ENCODE peak calls at places on chromosomes 6 and 20, in eight cellular contexts. I is nephron progenitor cell, O is NCI-H1417, V is left ventricle myocardium inferior, R is mammary epithelial cell, K is BJ, S is islet precursor cell, X is ascending aorta. D is an unnamed sample.

GRCh38 chr20:48186447-48186846 is 401.2 kb upstream of the SULF2 start:
- DNase-seq in I (no peak), O (no peak), V (no peak), R (peak), K (no peak), S (peak), X (no peak), D (no peak)

GRCh38 chr6:163789199-163789810 is 374.8 kb downstream of the QKI start:
- DNase-seq in I (no peak), O (no peak), V (no peak), R (no peak), K (no peak), S (no peak), X (no peak), D (no peak)

GRCh38 chr20:46583411-46584214 is 33.2 kb upstream of the OCSTAMP start:
- DNase-seq in I (no peak), O (no peak), V (no peak), R (no peak), K (no peak), S (no peak), X (no peak), D (no peak)

GRCh38 chr6:26196846-26197683 is 109.8 kb downstream of the HFE start:
- DNase-seq in I (peak), O (peak), V (no peak), R (peak), K (peak), S (peak), X (peak), D (peak)

GRCh38 chr6:157527471-157527907 is 146.5 kb downstream of the ZDHHC14 start:
- DNase-seq in I (no peak), O (no peak), V (no peak), R (no peak), K (no peak), S (no peak), X (no peak), D (no peak)

GRCh38 chr20:12677925-12678324 is 330.8 kb upstream of the SPTLC3 start:
- DNase-seq in I (no peak), O (no peak), V (no peak), R (no peak), K (no peak), S (no peak), X (no peak), D (no peak)

GRCh38 chr20:51385941-51386530 is 156.5 kb downstream of the NFATC2 start:
- DNase-seq in I (no peak), O (no peak), V (no peak), R (peak), K (no peak), S (peak), X (no peak), D (no peak)

GRCh38 chr20:20024942-20025341 is 7.8 kb downstream of the NAA20 start:
- DNase-seq in I (no peak), O (no peak), V (no peak), R (no peak), K (no peak), S (no peak), X (no peak), D (no peak)

GRCh38 chr6:99592900-99593299 is 13.7 kb upstream of the PRDM13 start:
- DNase-seq in I (no peak), O (no peak), V (no peak), R (peak), K (no peak), S (no peak), X (no peak), D (no peak)

GRCh38 chr20:49433387-49433786 is 49.1 kb downstream of the KCNB1 start:
- DNase-seq in I (no peak), O (no peak), V (no peak), R (no peak), K (no peak), S (no peak), X (no peak), D (no peak)

GRCh38 chr6:25041676-25042598 is 106.2 kb upstream of the RIPOR2 start:
- DNase-seq in I (no peak), O (peak), V (no peak), R (no peak), K (no peak), S (no peak), X (no peak), D (no peak)

GRCh38 chr20:38903335-38903734 is 22.9 kb upstream of the FAM83D start:
- DNase-seq in I (no peak), O (no peak), V (no peak), R (no peak), K (no peak), S (no peak), X (no peak), D (no peak)

GRCh38 chr20:17665756-17666155 is 16.3 kb downstream of the RRBP1 start:
- DNase-seq in I (no peak), O (no peak), V (no peak), R (no peak), K (no peak), S (no peak), X (peak), D (no peak)

GRCh38 chr20:38724603-38725457 is 544 bp downstream of the SLC32A1 start:
- DNase-seq in I (peak), O (no peak), V (no peak), R (no peak), K (no peak), S (no peak), X (no peak), D (no peak)

GRCh38 chr20:62191781-62192559 is 9.1 kb downstream of the MTG2 start:
- DNase-seq in I (no peak), O (peak), V (no peak), R (no peak), K (no peak), S (no peak), X (no peak), D (no peak)

GRCh38 chr6:37454420-37455125 is 21.6 kb downstream of the CMTR1 start:
- DNase-seq in I (no peak), O (peak), V (no peak), R (no peak), K (no peak), S (peak), X (no peak), D (no peak)

D was measured in left cardiac atrium.